ENCODE peak calls at places on chromosomes 1 and 21, in six cellular contexts. T, F, D, J, R and I are unnamed samples.

GRCh38 chr1:8889925-8890785 is 11.7 kb upstream of the ENO1 start:
- DNase-seq in T (peak), F (no peak), D (no peak), J (peak), R (peak), I (no peak)

GRCh38 chr1:4156241-4156640 is 256.2 kb upstream of the C1orf174 start:
- DNase-seq in T (no peak), F (no peak), D (no peak), J (no peak), R (no peak), I (no peak)

GRCh38 chr1:28439320-28439719 is 66.5 kb upstream of the RCC1 start:
- DNase-seq in T (no peak), F (no peak), D (no peak), J (no peak), R (no peak), I (no peak)

GRCh38 chr1:232017057-232017456 is 390.5 kb downstream of the DISC1 start:
- DNase-seq in T (no peak), F (no peak), D (no peak), J (no peak), R (no peak), I (no peak)

GRCh38 chr1:231431665-231432415 is 9.8 kb upstream of the EGLN1 start:
- DNase-seq in T (no peak), F (peak), D (no peak), J (no peak), R (peak), I (no peak)

GRCh38 chr1:43582162-43582566 is 51.5 kb downstream of the PTPRF start:
- DNase-seq in T (peak), F (no peak), D (peak), J (peak), R (no peak), I (no peak)

GRCh38 chr1:101260531-101260930 is 23.7 kb downstream of the S1PR1 start:
- DNase-seq in T (no peak), F (no peak), D (no peak), J (no peak), R (no peak), I (no peak)

GRCh38 chr1:234647758-234648157 is 37.8 kb upstream of the IRF2BP2 start:
- DNase-seq in T (no peak), F (no peak), D (no peak), J (no peak), R (no peak), I (no peak)

GRCh38 chr1:44505210-44505993 is 100.3 kb downstream of the RNF220 start:
- DNase-seq in T (no peak), F (no peak), D (no peak), J (no peak), R (peak), I (no peak)

GRCh38 chr21:28639742-28640141 is 352.9 kb downstream of the LTN1 start:
- DNase-seq in T (no peak), F (no peak), D (no peak), J (no peak), R (no peak), I (no peak)

GRCh38 chr1:203148127-203148526 is 20.6 kb downstream of the ADORA1 start:
- DNase-seq in T (no peak), F (peak), D (no peak), J (no peak), R (no peak), I (no peak)

GRCh38 chr1:96596226-96596625 is 125.4 kb upstream of the PTBP2 start:
- DNase-seq in T (no peak), F (peak), D (peak), J (peak), R (peak), I (no peak)

GRCh38 chr1:245172026-245172425 is 17.2 kb downstream of the KIF26B start:
- DNase-seq in T (no peak), F (no peak), D (peak), J (no peak), R (no peak), I (no peak)

GRCh38 chr1:212179394-212180076 is 105.7 kb upstream of the PPP2R5A start:
- DNase-seq in T (no peak), F (no peak), D (no peak), J (peak), R (no peak), I (no peak)

GRCh38 chr21:34935452-34935851 is 113.7 kb downstream of the RUNX1 start:
- DNase-seq in T (no peak), F (no peak), D (no peak), J (no peak), R (no peak), I (no peak)

GRCh38 chr1:115767403-115767802 is 1.1 kb downstream of the CASQ2 start:
- DNase-seq in T (no peak), F (no peak), D (no peak), J (no peak), R (no peak), I (no peak)

GRCh38 chr1:155127672-155128468 is at the start of gene EFNA1:
- DNase-seq in T (peak), F (peak), D (peak), J (peak), R (peak), I (peak)

GRCh38 chr1:89633103-89633744 is at the start of gene LRRC8C:
- DNase-seq in T (peak), F (peak), D (peak), J (peak), R (peak), I (peak)

GRCh38 chr1:191026828-191027227 is 549.2 kb upstream of the BRINP3 start:
- DNase-seq in T (no peak), F (no peak), D (peak), J (no peak), R (no peak), I (no peak)

GRCh38 chr1:115073298-115074087 is 15.8 kb downstream of the TSPAN2 start:
- DNase-seq in T (no peak), F (no peak), D (no peak), J (no peak), R (no peak), I (no peak)

GRCh38 chr1:5099018-5099417 is 444.6 kb downstream of the AJAP1 start:
- DNase-seq in T (no peak), F (no peak), D (no peak), J (no peak), R (no peak), I (no peak)

GRCh38 chr1:63843884-63844283 is 70.1 kb downstream of the ROR1 start:
- DNase-seq in T (no peak), F (peak), D (peak), J (no peak), R (no peak), I (no peak)

GRCh38 chr1:9728451-9729295 is 77.1 kb downstream of the PIK3CD start:
- DNase-seq in T (no peak), F (no peak), D (no peak), J (no peak), R (no peak), I (no peak)

GRCh38 chr1:43439781-43440180 is 13.9 kb downstream of the HYI start:
- DNase-seq in T (peak), F (no peak), D (no peak), J (no peak), R (no peak), I (no peak)

GRCh38 chr1:220217383-220217988 is 54.8 kb downstream of the RAB3GAP2 start:
- DNase-seq in T (no peak), F (peak), D (peak), J (peak), R (no peak), I (no peak)

GRCh38 chr1:205827623-205828022 is 14.6 kb upstream of the SLC41A1 start:
- DNase-seq in T (no peak), F (peak), D (peak), J (peak), R (no peak), I (no peak)
- TF ChIP-seq CTCF in T (no peak), F (no peak), D (peak), J (no peak), R (no peak), I (no peak)

GRCh38 chr1:65729308-65729707 is 63.4 kb upstream of the PDE4B start:
- DNase-seq in T (no peak), F (no peak), D (no peak), J (no peak), R (no peak), I (no peak)
- TF ChIP-seq CTCF in T (no peak), F (no peak), D (no peak), J (no peak), R (no peak), I (no peak)

GRCh38 chr1:2407991-2408275 is 4.4 kb downstream of the PEX10 start:
- DNase-seq in T (no peak), F (no peak), D (no peak), J (no peak), R (no peak), I (no peak)

GRCh38 chr1:2407166-2407990 is 5.0 kb downstream of the PEX10 start:
- DNase-seq in T (no peak), F (no peak), D (no peak), J (no peak), R (no peak), I (no peak)

GRCh38 chr1:2404890-2405511 is 7.4 kb downstream of the PEX10 start:
- DNase-seq in T (no peak), F (no peak), D (no peak), J (no peak), R (peak), I (no peak)

GRCh38 chr1:2405588-2406295 is 6.6 kb downstream of the PEX10 start:
- DNase-seq in T (no peak), F (no peak), D (peak), J (no peak), R (no peak), I (no peak)

DNA sequence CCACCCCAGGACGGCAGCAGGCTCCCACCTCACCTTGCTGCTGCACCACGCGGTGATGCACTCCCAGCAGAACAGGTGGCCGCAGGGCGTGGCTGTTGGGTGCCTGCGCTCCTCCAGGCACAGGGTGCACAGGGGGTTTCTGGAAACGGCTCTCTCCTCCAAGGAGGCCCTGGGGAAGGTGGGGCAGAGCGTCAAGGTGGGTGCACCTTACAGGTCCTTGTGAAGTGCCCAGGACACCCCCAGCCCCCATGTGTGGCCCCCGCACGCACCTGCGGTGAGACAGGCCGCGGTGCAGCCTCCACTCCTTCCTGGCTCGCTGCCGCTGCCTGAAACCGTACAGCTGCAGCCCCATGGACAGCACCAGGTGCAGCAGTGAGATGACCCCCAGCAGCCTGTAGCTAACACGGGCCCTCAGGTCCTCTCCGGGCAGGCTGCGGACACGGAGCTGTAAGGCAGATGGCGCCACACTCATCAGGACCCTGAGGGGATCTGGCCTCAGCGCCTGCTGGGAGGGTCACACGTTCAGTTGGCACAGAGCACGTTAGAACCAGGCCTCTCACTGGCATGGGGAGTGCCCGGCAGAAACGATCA is 5.8 kb downstream of the PEX10 start:
- DNase-seq in T (no peak), F (no peak), D (peak), J (no peak), R (no peak), I (no peak)
- TF ChIP-seq CTCF in T (no peak), F (no peak), D (peak), J (no peak), R (no peak), I (no peak)

DNA sequence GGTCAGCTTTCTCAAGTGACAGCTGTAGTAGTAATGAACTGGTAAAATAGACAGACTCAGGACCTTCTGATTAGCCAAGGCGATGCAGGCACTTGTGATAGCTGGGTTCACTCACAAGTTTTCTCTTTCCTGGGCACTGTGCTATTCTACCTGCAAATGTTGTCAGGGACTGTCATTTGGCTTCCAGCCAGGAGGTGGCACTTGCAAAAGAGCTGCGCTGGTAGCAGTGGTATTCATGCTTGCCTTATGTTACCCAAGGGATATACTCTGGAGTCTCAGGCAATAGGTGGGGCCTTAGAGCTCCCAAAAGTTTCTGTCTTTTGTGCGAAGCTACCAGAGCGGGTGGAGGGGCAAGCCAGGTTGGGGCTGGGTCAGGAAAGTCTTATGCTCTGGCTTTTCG is 23.5 kb downstream of the IFI44 start:
- DNase-seq in T (no peak), F (peak), D (peak), J (peak), R (no peak), I (no peak)
- TF ChIP-seq CTCF in T (no peak), F (peak), D (peak), J (no peak), R (no peak), I (peak)

DNA sequence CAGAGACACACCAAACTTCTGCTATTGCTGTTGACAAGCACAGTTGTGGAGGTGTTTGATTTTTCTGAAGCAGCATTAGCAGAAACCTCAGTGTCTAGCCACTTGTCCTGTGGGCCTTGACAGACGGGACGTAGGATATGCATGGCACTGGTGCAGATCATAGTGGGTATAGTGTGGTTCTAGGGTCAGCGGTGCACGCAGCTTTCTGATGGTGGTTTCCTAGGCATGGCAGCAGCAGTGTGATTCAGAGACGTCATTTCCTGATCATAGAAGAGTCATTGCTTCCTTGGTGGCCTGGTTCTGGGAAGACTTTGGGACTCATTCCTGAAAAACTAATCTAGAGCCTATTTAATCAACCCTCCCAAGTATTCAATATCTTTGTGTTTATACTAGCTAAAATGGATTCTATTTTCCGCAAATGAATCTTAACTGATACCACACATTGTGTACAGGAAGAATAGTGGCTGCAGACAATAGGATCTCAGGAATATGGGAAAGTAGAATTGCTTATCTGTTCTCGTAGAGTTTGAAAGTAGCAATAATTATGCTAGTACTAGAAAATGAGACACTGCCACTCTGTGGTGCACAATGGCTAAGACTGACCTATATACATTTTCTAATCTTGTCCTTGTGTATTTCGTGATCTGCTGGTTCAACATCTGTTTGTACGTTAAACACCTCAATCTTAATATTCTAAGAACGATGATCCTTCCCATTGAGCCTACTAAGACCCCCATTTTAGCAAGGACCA is 2.8 kb upstream of the USP1 start:
- DNase-seq in T (no peak), F (no peak), D (no peak), J (no peak), R (no peak), I (no peak)
- TF ChIP-seq CTCF in T (no peak), F (no peak), D (no peak), J (no peak), R (no peak), I (peak)